ENCODE peak calls at places on chromosomes 2 and 18, in six cellular contexts. One of them, this sample, is unnamed. For H3K4me1, the result is how much of the 10 kb centered on the place peaks cover.

GRCh38 chr2:128305555-128306080 is 13.1 kb downstream of the HS6ST1 start:
- DNase-seq in upper lobe of left lung: no peak
- DNase-seq in thoracic aorta: no peak
- DNase-seq in CD8-positive, alpha-beta memory T cell: no peak
- DNase-seq in mucosa of descending colon: peak
- DNase-seq in fibroblast of lung: no peak
- DNase-seq in this sample: peak

GRCh38 chr2:121634354-121635307 is 14.6 kb downstream of the CLASP1 start:
- DNase-seq in upper lobe of left lung: no peak
- DNase-seq in thoracic aorta: no peak
- DNase-seq in CD8-positive, alpha-beta memory T cell: no peak
- DNase-seq in mucosa of descending colon: no peak
- DNase-seq in fibroblast of lung: peak
- DNase-seq in this sample: no peak

GRCh38 chr2:9675369-9676351 is 44.9 kb upstream of the YWHAQ start:
- DNase-seq in upper lobe of left lung: no peak
- DNase-seq in thoracic aorta: no peak
- DNase-seq in CD8-positive, alpha-beta memory T cell: no peak
- DNase-seq in mucosa of descending colon: no peak
- DNase-seq in fibroblast of lung: peak
- DNase-seq in this sample: no peak

GRCh38 chr2:108224022-108224421 is 15.7 kb upstream of the SULT1C3 start:
- DNase-seq in upper lobe of left lung: no peak
- DNase-seq in thoracic aorta: no peak
- DNase-seq in CD8-positive, alpha-beta memory T cell: no peak
- DNase-seq in mucosa of descending colon: no peak
- DNase-seq in fibroblast of lung: no peak
- DNase-seq in this sample: no peak

GRCh38 chr18:8962906-8963635 is 139.4 kb upstream of the NDUFV2 start:
- DNase-seq in upper lobe of left lung: no peak
- DNase-seq in thoracic aorta: no peak
- DNase-seq in CD8-positive, alpha-beta memory T cell: no peak
- DNase-seq in mucosa of descending colon: no peak
- DNase-seq in fibroblast of lung: no peak
- DNase-seq in this sample: no peak

GRCh38 chr2:85706604-85707296 is 12.6 kb downstream of the GNLY start:
- DNase-seq in upper lobe of left lung: peak
- DNase-seq in thoracic aorta: no peak
- DNase-seq in CD8-positive, alpha-beta memory T cell: no peak
- DNase-seq in mucosa of descending colon: no peak
- DNase-seq in fibroblast of lung: no peak
- DNase-seq in this sample: no peak

GRCh38 chr2:230684222-230685164 is 28.1 kb upstream of the CAB39 start:
- DNase-seq in upper lobe of left lung: no peak
- DNase-seq in thoracic aorta: no peak
- DNase-seq in CD8-positive, alpha-beta memory T cell: no peak
- DNase-seq in mucosa of descending colon: no peak
- DNase-seq in fibroblast of lung: no peak
- DNase-seq in this sample: no peak

GRCh38 chr18:61972389-61973264 is 79.8 kb upstream of the RNF152 start:
- DNase-seq in upper lobe of left lung: peak
- DNase-seq in thoracic aorta: no peak
- DNase-seq in CD8-positive, alpha-beta memory T cell: no peak
- DNase-seq in mucosa of descending colon: no peak
- DNase-seq in fibroblast of lung: no peak
- DNase-seq in this sample: no peak

GRCh38 chr2:128735296-128735960 is 416.8 kb upstream of the HS6ST1 start:
- DNase-seq in upper lobe of left lung: no peak
- DNase-seq in thoracic aorta: no peak
- DNase-seq in CD8-positive, alpha-beta memory T cell: no peak
- DNase-seq in mucosa of descending colon: no peak
- DNase-seq in fibroblast of lung: no peak
- DNase-seq in this sample: peak

DNA sequence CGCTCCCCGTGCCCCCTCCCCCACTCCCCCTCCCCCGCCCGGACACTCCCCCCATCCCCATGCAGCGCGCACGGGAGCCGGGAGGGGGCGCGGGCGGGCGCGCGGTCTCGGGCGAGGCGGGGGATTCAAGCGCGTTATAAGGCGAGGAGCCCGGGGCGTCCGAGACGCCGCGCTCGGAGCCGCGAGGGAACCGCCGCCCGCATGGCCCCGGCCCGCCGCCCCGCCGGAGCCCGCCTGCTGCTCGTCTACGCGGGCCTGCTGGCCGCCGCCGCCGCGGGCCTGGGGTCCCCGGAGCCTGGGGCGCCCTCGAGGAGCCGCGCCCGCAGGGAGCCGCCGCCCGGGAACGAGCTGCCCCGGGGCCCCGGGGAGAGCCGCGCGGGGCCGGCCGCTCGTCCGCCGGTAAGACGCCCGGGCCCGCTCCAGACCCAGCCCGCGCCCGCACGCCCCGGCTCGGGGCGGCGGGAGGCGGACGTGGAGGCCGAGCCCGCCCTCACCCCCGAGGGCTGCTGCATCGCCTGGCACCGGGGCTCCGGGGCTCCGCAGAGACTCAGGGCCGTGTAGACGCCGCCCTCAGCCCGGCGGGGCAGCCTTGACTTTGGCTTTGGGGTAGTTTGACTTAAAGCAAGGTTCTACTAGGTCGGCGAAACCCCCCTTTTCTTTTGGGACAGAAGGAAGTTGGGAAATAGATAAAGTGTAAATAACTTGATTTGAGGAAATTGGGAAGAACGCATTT is at the start of gene ERFE:
- DNase-seq in upper lobe of left lung: no peak
- DNase-seq in thoracic aorta: no peak
- DNase-seq in CD8-positive, alpha-beta memory T cell: peak
- DNase-seq in mucosa of descending colon: peak
- DNase-seq in fibroblast of lung: peak
- DNase-seq in this sample: no peak
- H3K4me3 ChIP-seq in upper lobe of left lung: peak
- H3K4me3 ChIP-seq in thoracic aorta: peak
- H3K4me3 ChIP-seq in CD8-positive, alpha-beta memory T cell: no peak
- H3K4me3 ChIP-seq in mucosa of descending colon: no peak
- H3K4me3 ChIP-seq in fibroblast of lung: peak
- H3K4me3 ChIP-seq in this sample: no peak

GRCh38 chr18:12477606-12478005 is 69.9 kb downstream of the PRELID3A start:
- DNase-seq in upper lobe of left lung: no peak
- DNase-seq in thoracic aorta: no peak
- DNase-seq in CD8-positive, alpha-beta memory T cell: no peak
- DNase-seq in mucosa of descending colon: no peak
- DNase-seq in fibroblast of lung: no peak
- DNase-seq in this sample: no peak
- H3K4me1 ChIP-seq in upper lobe of left lung: under half
- H3K4me1 ChIP-seq in thoracic aorta: under half
- H3K4me1 ChIP-seq in CD8-positive, alpha-beta memory T cell: under half
- H3K4me1 ChIP-seq in mucosa of descending colon: under half
- H3K4me1 ChIP-seq in fibroblast of lung: under half
- H3K4me1 ChIP-seq in this sample: under half

DNA sequence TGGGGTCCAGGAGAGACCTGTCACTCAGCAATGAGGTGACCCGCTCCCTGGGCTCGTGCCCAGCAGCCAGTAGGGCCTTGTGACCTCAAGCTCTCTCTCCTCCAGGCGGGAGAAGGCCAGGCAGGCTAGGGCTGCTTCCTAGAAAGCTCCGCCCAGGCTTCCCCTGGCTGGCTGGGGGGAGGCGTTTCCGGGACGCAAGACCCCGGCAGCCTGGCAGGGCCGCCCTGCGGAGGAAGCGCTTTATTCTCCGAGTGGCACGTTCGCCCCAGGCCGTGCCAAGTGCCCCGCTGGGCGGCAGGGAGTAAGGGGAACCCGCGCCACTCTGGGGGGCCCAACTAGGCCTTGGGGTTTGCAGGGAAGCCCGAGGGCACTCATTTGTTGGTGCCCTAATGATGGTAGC is 21.2 kb upstream of the EPAS1 start:
- DNase-seq in upper lobe of left lung: peak
- DNase-seq in thoracic aorta: no peak
- DNase-seq in CD8-positive, alpha-beta memory T cell: no peak
- DNase-seq in mucosa of descending colon: peak
- DNase-seq in fibroblast of lung: no peak
- DNase-seq in this sample: no peak
- H3K4me3 ChIP-seq in upper lobe of left lung: no peak
- H3K4me3 ChIP-seq in thoracic aorta: peak
- H3K4me3 ChIP-seq in CD8-positive, alpha-beta memory T cell: no peak
- H3K4me3 ChIP-seq in mucosa of descending colon: no peak
- H3K4me3 ChIP-seq in fibroblast of lung: no peak
- H3K4me3 ChIP-seq in this sample: no peak

GRCh38 chr18:59627414-59627813 is 69.8 kb downstream of the CCBE1 start:
- DNase-seq in upper lobe of left lung: no peak
- DNase-seq in thoracic aorta: no peak
- DNase-seq in CD8-positive, alpha-beta memory T cell: no peak
- DNase-seq in mucosa of descending colon: no peak
- DNase-seq in fibroblast of lung: no peak
- DNase-seq in this sample: no peak
- H3K4me1 ChIP-seq in upper lobe of left lung: under half
- H3K4me1 ChIP-seq in thoracic aorta: under half
- H3K4me1 ChIP-seq in CD8-positive, alpha-beta memory T cell: under half
- H3K4me1 ChIP-seq in mucosa of descending colon: under half
- H3K4me1 ChIP-seq in fibroblast of lung: under half
- H3K4me1 ChIP-seq in this sample: under half

GRCh38 chr2:66242099-66242498 is 192.8 kb upstream of the MEIS1 start:
- DNase-seq in upper lobe of left lung: no peak
- DNase-seq in thoracic aorta: no peak
- DNase-seq in CD8-positive, alpha-beta memory T cell: no peak
- DNase-seq in mucosa of descending colon: no peak
- DNase-seq in fibroblast of lung: no peak
- DNase-seq in this sample: no peak

GRCh38 chr2:66239655-66240054 is 195.3 kb upstream of the MEIS1 start:
- DNase-seq in upper lobe of left lung: no peak
- DNase-seq in thoracic aorta: no peak
- DNase-seq in CD8-positive, alpha-beta memory T cell: no peak
- DNase-seq in mucosa of descending colon: no peak
- DNase-seq in fibroblast of lung: no peak
- DNase-seq in this sample: no peak

GRCh38 chr2:66237470-66238354 is 197.2 kb upstream of the MEIS1 start:
- DNase-seq in upper lobe of left lung: no peak
- DNase-seq in thoracic aorta: no peak
- DNase-seq in CD8-positive, alpha-beta memory T cell: no peak
- DNase-seq in mucosa of descending colon: no peak
- DNase-seq in fibroblast of lung: peak
- DNase-seq in this sample: no peak

GRCh38 chr2:66236816-66237469 is 198.0 kb upstream of the MEIS1 start:
- DNase-seq in upper lobe of left lung: no peak
- DNase-seq in thoracic aorta: no peak
- DNase-seq in CD8-positive, alpha-beta memory T cell: no peak
- DNase-seq in mucosa of descending colon: no peak
- DNase-seq in fibroblast of lung: peak
- DNase-seq in this sample: no peak

DNA sequence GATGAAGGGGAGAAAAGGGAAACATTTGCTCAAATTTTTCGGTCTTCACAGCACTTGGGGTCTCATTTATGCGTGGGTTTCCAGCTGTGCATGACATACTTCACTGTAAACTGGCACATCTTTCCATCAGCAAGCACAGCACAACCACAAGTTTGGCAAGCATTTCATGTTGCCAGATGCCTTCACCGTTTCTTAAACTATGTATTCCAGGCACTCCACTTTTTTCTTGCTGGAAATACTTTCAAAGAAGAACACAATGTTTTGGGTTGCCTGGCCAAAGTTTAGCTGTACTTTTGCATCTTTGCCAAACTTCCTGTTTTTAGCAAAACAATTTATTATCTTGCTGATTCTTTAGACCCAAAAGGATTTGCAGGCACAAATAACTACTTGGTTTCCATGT is 194.6 kb upstream of the MEIS1 start:
- DNase-seq in upper lobe of left lung: no peak
- DNase-seq in thoracic aorta: no peak
- DNase-seq in CD8-positive, alpha-beta memory T cell: no peak
- DNase-seq in mucosa of descending colon: no peak
- DNase-seq in fibroblast of lung: peak
- DNase-seq in this sample: no peak
- H3K4me3 ChIP-seq in upper lobe of left lung: no peak
- H3K4me3 ChIP-seq in thoracic aorta: no peak
- H3K4me3 ChIP-seq in CD8-positive, alpha-beta memory T cell: no peak
- H3K4me3 ChIP-seq in mucosa of descending colon: no peak
- H3K4me3 ChIP-seq in fibroblast of lung: no peak
- H3K4me3 ChIP-seq in this sample: no peak